ENCODE peak calls at places on chromosomes 13 and 19, in seven cellular contexts. N is GM10248, O is mucosa of descending colon, I is glutamatergic neuron, W is RWPE1, B is esophagus squamous epithelium, H is neural crest cell. G is an unnamed sample.

GRCh38 chr13:67147257-67148218 is 82.6 kb downstream of the PCDH9 start:
- DNase-seq in O (no peak), I (peak), N (no peak), H (no peak), B (no peak), W (no peak), G (peak)

GRCh38 chr13:65159803-65160202 is 2070.3 kb downstream of the PCDH9 start:
- DNase-seq in W (no peak), B (no peak), N (no peak), H (no peak), I (no peak), O (no peak), G (no peak)

GRCh38 chr13:50353651-50354415 is 338.6 kb downstream of the KCNRG start:
- DNase-seq in H (no peak), B (no peak), W (peak), I (no peak), O (no peak), N (no peak), G (no peak)

GRCh38 chr13:113856716-113857065 is 7.2 kb downstream of the GAS6 start:
- DNase-seq in B (no peak), W (no peak), N (no peak), I (no peak), O (peak), H (no peak), G (no peak)

GRCh38 chr19:31534231-31534630 is 185.0 kb upstream of the TSHZ3 start:
- DNase-seq in B (no peak), O (no peak), N (no peak), W (no peak), H (no peak), I (no peak), G (no peak)

GRCh38 chr13:21009036-21009435 is 52.4 kb downstream of the LATS2 start:
- DNase-seq in I (no peak), W (no peak), B (no peak), O (no peak), H (no peak), N (no peak), G (no peak)

GRCh38 chr19:34136127-34136526 is 36.2 kb upstream of the LSM14A start:
- DNase-seq in H (no peak), W (no peak), B (no peak), O (no peak), I (no peak), N (no peak), G (no peak)

GRCh38 chr19:35528218-35529038 is at the start of gene SBSN:
- DNase-seq in B (no peak), W (peak), O (no peak), I (no peak), N (no peak), H (no peak), G (no peak)

GRCh38 chr19:13727798-13728197 is 36.5 kb upstream of the MRI1 start:
- DNase-seq in I (no peak), N (no peak), W (no peak), H (no peak), B (no peak), O (no peak), G (no peak)

GRCh38 chr13:22993148-22993547 is 187.6 kb upstream of the SGCG start:
- DNase-seq in O (no peak), H (no peak), N (no peak), B (no peak), I (no peak), W (no peak), G (no peak)

GRCh38 chr19:55441692-55442321 is 1.3 kb downstream of the SHISA7 start:
- DNase-seq in W (no peak), B (no peak), I (no peak), O (no peak), N (no peak), H (no peak), G (no peak)

GRCh38 chr19:45406165-45406956 is at the start of gene POLR1G:
- DNase-seq in O (peak), B (no peak), H (peak), I (peak), N (peak), W (peak), G (peak)

GRCh38 chr13:79724348-79725103 is 243.6 kb downstream of the NDFIP2 start:
- DNase-seq in O (peak), H (no peak), N (no peak), I (no peak), W (no peak), B (no peak), G (no peak)

GRCh38 chr13:76229281-76229680 is 593.2 kb downstream of the LMO7 start:
- DNase-seq in B (no peak), N (no peak), I (no peak), W (no peak), O (no peak), H (no peak), G (no peak)

GRCh38 chr13:29901714-29902631 is 51.6 kb upstream of the UBL3 start:
- DNase-seq in B (no peak), O (peak), H (no peak), W (peak), N (no peak), I (no peak), G (no peak)

GRCh38 chr19:13621413-13621812 is 115.1 kb upstream of the CACNA1A start:
- DNase-seq in N (no peak), O (no peak), W (peak), B (no peak), H (no peak), I (no peak), G (no peak)

GRCh38 chr13:54226866-54227265 is 1198.3 kb downstream of the OLFM4 start:
- DNase-seq in B (no peak), I (no peak), N (no peak), W (no peak), H (peak), O (no peak), G (no peak)

GRCh38 chr13:63696055-63696454 is 2280.4 kb upstream of the PCDH20 start:
- DNase-seq in B (no peak), W (no peak), N (no peak), H (no peak), I (no peak), O (no peak), G (no peak)

GRCh38 chr13:105412171-105412570 is 1123.3 kb downstream of the EFNB2 start:
- DNase-seq in H (no peak), B (no peak), O (no peak), I (no peak), W (no peak), N (no peak), G (no peak)

GRCh38 chr19:435707-436412 is 25.0 kb downstream of the SHC2 start:
- DNase-seq in N (no peak), I (peak), B (no peak), O (no peak), H (no peak), W (no peak), G (no peak)

GRCh38 chr19:47228937-47229673 is 1.9 kb downstream of the BBC3 start:
- DNase-seq in I (no peak), H (no peak), N (no peak), O (no peak), W (no peak), B (no peak), G (no peak)

GRCh38 chr19:34481861-34482379 is 362 bp downstream of the WTIP start:
- DNase-seq in W (peak), H (peak), B (no peak), O (no peak), I (no peak), N (no peak), G (peak)

GRCh38 chr13:111976474-111977183 is 90.3 kb upstream of the SOX1 start:
- DNase-seq in B (no peak), H (no peak), O (no peak), I (no peak), N (no peak), W (no peak), G (no peak)

GRCh38 chr19:46915386-46915785 is 54.6 kb downstream of the ARHGAP35 start:
- DNase-seq in O (no peak), H (no peak), B (no peak), I (no peak), W (no peak), N (no peak), G (no peak)

GRCh38 chr19:10043286-10043927 is 30.1 kb downstream of the RDH8 start:
- DNase-seq in H (no peak), O (no peak), N (no peak), B (no peak), W (no peak), I (no peak), G (no peak)

GRCh38 chr13:33015791-33016323 is 366 bp upstream of the KL start:
- DNase-seq in O (peak), H (no peak), I (peak), B (no peak), N (peak), W (no peak), G (peak)

GRCh38 chr19:4229179-4229931 is at the start of gene EBI3:
- DNase-seq in H (peak), W (no peak), N (peak), I (peak), B (no peak), O (no peak), G (peak)

GRCh38 chr13:38819053-38819452 is 132.2 kb downstream of the FREM2 start:
- DNase-seq in B (no peak), W (no peak), I (no peak), O (peak), H (no peak), N (no peak), G (no peak)

GRCh38 chr13:110279684-110280083 is 27.3 kb downstream of the COL4A1 start:
- DNase-seq in W (no peak), N (no peak), I (no peak), B (no peak), O (no peak), H (no peak), G (no peak)

GRCh38 chr13:110278859-110279258 is 28.1 kb downstream of the COL4A1 start:
- DNase-seq in H (no peak), W (no peak), O (no peak), B (no peak), I (no peak), N (no peak), G (no peak)

GRCh38 chr13:110281736-110282135 is 25.2 kb downstream of the COL4A1 start:
- DNase-seq in H (no peak), N (no peak), I (no peak), B (no peak), W (no peak), O (no peak), G (no peak)

GRCh38 chr13:110280996-110281688 is 25.8 kb downstream of the COL4A1 start:
- DNase-seq in H (no peak), I (no peak), N (no peak), O (no peak), W (no peak), B (no peak), G (no peak)

DNA sequence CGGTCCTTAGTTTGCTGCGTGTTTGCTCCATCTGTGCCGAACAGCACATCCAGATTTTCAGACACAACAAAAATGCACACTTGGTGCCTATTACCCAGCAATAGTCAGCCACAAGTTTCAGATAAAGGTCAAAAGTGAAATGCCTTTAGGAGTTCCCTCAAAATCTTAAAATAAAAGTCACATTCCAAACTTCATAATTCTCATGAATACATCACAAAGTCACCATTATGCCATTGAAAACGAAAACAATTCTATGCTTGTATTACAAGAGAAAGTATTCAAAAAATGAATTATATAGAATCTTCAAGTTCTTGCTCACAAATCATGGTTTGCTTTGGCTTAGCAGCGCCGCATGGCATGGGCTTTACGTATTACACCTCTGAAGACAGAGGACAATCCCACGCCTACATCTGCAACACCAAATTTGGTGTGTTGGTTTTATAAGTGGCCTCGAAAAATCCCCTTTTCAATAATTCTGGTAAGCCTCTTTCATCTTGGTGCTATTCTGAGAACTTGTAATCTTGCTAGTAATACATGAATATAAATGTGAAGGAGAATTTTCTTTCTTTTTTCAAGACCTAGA is 26.6 kb downstream of the COL4A1 start:
- DNase-seq in I (no peak), B (no peak), N (no peak), W (no peak), O (no peak), H (no peak), G (no peak)
- TF ChIP-seq CTCF in I (no peak), B (no peak), N (no peak), W (no peak), O (no peak), H (no peak), G (no peak)

GRCh38 chr19:15479391-15480345 is at the start of gene PGLYRP2:
- DNase-seq in I (no peak), W (no peak), H (no peak), B (no peak), N (no peak), O (no peak), G (no peak)
- TF ChIP-seq CTCF in I (no peak), W (no peak), H (no peak), B (peak), N (peak), O (no peak), G (no peak)

GRCh38 chr13:86188170-86188569 is 389.0 kb upstream of the SLITRK6 start:
- DNase-seq in I (no peak), W (no peak), H (no peak), N (no peak), O (no peak), B (no peak), G (no peak)
- TF ChIP-seq CTCF in I (no peak), W (no peak), H (no peak), N (no peak), O (no peak), B (no peak), G (no peak)

GRCh38 chr13:46665630-46666482 is 112.9 kb downstream of the LRCH1 start:
- DNase-seq in W (no peak), H (no peak), N (no peak), O (no peak), I (no peak), B (no peak), G (no peak)

GRCh38 chr13:46663644-46664043 is 110.7 kb downstream of the LRCH1 start:
- DNase-seq in I (no peak), N (no peak), W (no peak), B (no peak), H (no peak), O (no peak), G (no peak)

GRCh38 chr13:46664195-46664594 is 111.2 kb downstream of the LRCH1 start:
- DNase-seq in O (no peak), H (no peak), W (no peak), N (no peak), I (no peak), B (no peak), G (no peak)

GRCh38 chr13:46666727-46667456 is 113.9 kb downstream of the LRCH1 start:
- DNase-seq in O (no peak), H (no peak), W (no peak), I (peak), B (no peak), N (no peak), G (peak)

DNA sequence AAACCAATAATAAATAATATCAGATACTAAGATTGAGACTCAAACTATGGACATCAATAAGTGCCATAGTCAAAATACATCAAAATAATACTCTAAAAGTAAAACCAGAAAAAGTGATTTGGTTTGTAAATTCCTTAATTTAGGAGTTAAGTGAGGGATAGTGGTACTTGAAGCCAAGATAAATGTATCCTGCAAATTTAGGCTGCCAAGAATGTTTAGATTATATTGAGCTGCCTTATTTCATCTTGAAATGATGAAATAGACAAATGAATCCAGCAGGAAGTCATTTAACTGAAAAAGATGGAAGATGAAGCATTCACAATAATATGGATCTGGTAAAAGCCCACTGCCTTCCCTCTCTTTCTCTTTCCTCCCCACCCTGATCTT is 112.3 kb downstream of the LRCH1 start:
- DNase-seq in H (no peak), W (no peak), N (no peak), B (no peak), O (no peak), I (no peak), G (no peak)
- TF ChIP-seq CTCF in H (no peak), W (no peak), N (no peak), B (no peak), O (no peak), I (no peak), G (no peak)

GRCh38 chr13:28657784-28658538 is 969 bp upstream of the POMP start:
- DNase-seq in H (no peak), W (no peak), O (no peak), N (peak), B (no peak), I (no peak), G (no peak)
- TF ChIP-seq CTCF in H (no peak), W (no peak), O (no peak), N (no peak), B (no peak), I (no peak), G (no peak)